ENCODE peak calls at places on chromosomes 1 and 21, in four cellular contexts. D is astrocyte of the spinal cord; R is caudate nucleus; U is CD4-positive, alpha-beta T cell. O is an unnamed sample.

GRCh38 chr1:85343612-85344255 is 67.3 kb upstream of the BCL10 start:
- DNase-seq in D (peak; percentile 90), R (no peak), U (no peak), O (no peak)

GRCh38 chr21:44318489-44319285 is 18.8 kb downstream of the PFKL start:
- DNase-seq in D (no peak), U (no peak), R (no peak), O (no peak)

GRCh38 chr1:210586785-210587184 is 258.1 kb downstream of the HHAT start:
- DNase-seq in D (peak; percentile 6), R (peak; percentile 47), U (no peak), O (no peak)

GRCh38 chr1:2375246-2375922 is 16.0 kb downstream of the MORN1 start:
- DNase-seq in D (no peak), U (no peak), R (no peak), O (no peak)

GRCh38 chr21:33871171-33871570 is 44.4 kb downstream of the ATP5PO start:
- DNase-seq in D (peak; percentile 19), U (no peak), R (no peak), O (no peak)

GRCh38 chr1:178530037-178530402 is 17.1 kb downstream of the TEX35 start:
- DNase-seq in D (peak; percentile 69), U (no peak), R (no peak), O (no peak)

GRCh38 chr1:246001142-246001812 is 505.8 kb downstream of the SMYD3 start:
- DNase-seq in U (no peak), D (peak; percentile 87), R (no peak), O (no peak)

GRCh38 chr1:204507317-204508105 is 8.7 kb upstream of the MDM4 start:
- DNase-seq in R (peak; percentile 63), U (no peak), D (peak; percentile 71), O (no peak)

GRCh38 chr1:114718661-114719423 is 2.3 kb upstream of the NRAS start:
- DNase-seq in D (peak; percentile 47), U (no peak), R (no peak), O (no peak)

GRCh38 chr1:27525296-27526271 is 35.6 kb upstream of the WASF2 start:
- DNase-seq in U (peak; percentile 18), R (peak; percentile 56), D (peak; percentile 53), O (peak; percentile 61)

GRCh38 chr1:150484861-150485260 is 2.4 kb upstream of the TARS2 start:
- DNase-seq in D (peak; percentile 32), U (no peak), R (no peak), O (no peak)

GRCh38 chr1:23906731-23907130 is 6.4 kb downstream of the CNR2 start:
- DNase-seq in R (no peak), D (no peak), U (no peak), O (no peak)

GRCh38 chr1:20775700-20776099 is 11.4 kb downstream of the HP1BP3 start:
- DNase-seq in R (no peak), U (no peak), D (no peak), O (no peak)

GRCh38 chr1:168792142-168792541 is 63.1 kb upstream of the DPT start:
- DNase-seq in U (no peak), R (no peak), D (no peak), O (no peak)

GRCh38 chr1:22673486-22674409 is 20.7 kb downstream of the C1QB start:
- DNase-seq in D (peak; percentile 70), R (peak; percentile 58), U (no peak), O (no peak)

GRCh38 chr1:60886793-60887331 is 195.5 kb upstream of the NFIA start:
- DNase-seq in D (no peak), U (no peak), R (no peak), O (no peak)